ENCODE peak calls at places on chromosomes 7 and 10, in five cellular contexts. P, E, O, A and I are unnamed samples.

GRCh38 chr7:18829101-18829486 is 288.3 kb downstream of the TWIST1 start:
- DNase-seq in A (no peak), P (no peak), E (peak), O (no peak), I (no peak)

GRCh38 chr7:73342645-73343044 is 14.7 kb downstream of the FKBP6 start:
- DNase-seq in E (peak), P (peak), A (peak), O (peak), I (peak)

GRCh38 chr7:81470084-81470723 is 299.6 kb downstream of the HGF start:
- DNase-seq in E (peak), O (peak), A (peak), P (peak), I (peak)

GRCh38 chr10:116011929-116012328 is 261.1 kb downstream of the GFRA1 start:
- DNase-seq in O (no peak), P (no peak), A (no peak), E (no peak), I (no peak)

GRCh38 chr7:100889761-100890639 is 485 bp upstream of the UFSP1 start:
- DNase-seq in E (peak), A (peak), P (peak), O (peak), I (peak)

GRCh38 chr10:4034907-4035581 is 250.0 kb upstream of the KLF6 start:
- DNase-seq in A (no peak), P (peak), O (peak), E (no peak), I (peak)

GRCh38 chr10:86244296-86244695 is 122.3 kb downstream of the GRID1 start:
- DNase-seq in P (no peak), A (no peak), O (no peak), E (peak), I (no peak)

GRCh38 chr10:23433710-23434109 is 5.2 kb upstream of the OTUD1 start:
- DNase-seq in O (no peak), P (no peak), E (no peak), A (no peak), I (no peak)

GRCh38 chr7:130210181-130210935 is 2.7 kb downstream of the SSMEM1 start:
- DNase-seq in A (no peak), O (peak), P (peak), E (no peak), I (peak)

GRCh38 chr7:81845628-81846259 is 75.9 kb upstream of the HGF start:
- DNase-seq in A (peak), O (no peak), E (peak), P (peak), I (no peak)

GRCh38 chr7:48454750-48455192 is 283.5 kb downstream of the ABCA13 start:
- DNase-seq in P (no peak), O (no peak), A (no peak), E (no peak), I (no peak)

GRCh38 chr10:43075612-43076003 is 1.3 kb upstream of the RET start:
- DNase-seq in A (no peak), O (no peak), P (peak), E (peak), I (no peak)

GRCh38 chr10:3215336-3215860 is 42.8 kb upstream of the PITRM1 start:
- DNase-seq in P (no peak), E (no peak), A (no peak), O (no peak), I (no peak)

GRCh38 chr10:28293238-28294168 is 9.4 kb downstream of the MPP7 start:
- DNase-seq in E (peak), P (peak), A (no peak), O (no peak), I (no peak)

GRCh38 chr7:72003236-72003635 is 408.9 kb downstream of the CALN1 start:
- DNase-seq in E (no peak), P (no peak), A (no peak), O (no peak), I (no peak)

GRCh38 chr10:61618388-61618961 is 44.3 kb upstream of the CABCOCO1 start:
- DNase-seq in P (peak), A (no peak), O (peak), E (no peak), I (no peak)

GRCh38 chr10:126939706-126940105 is 34.5 kb downstream of the DOCK1 start:
- DNase-seq in E (no peak), O (no peak), A (no peak), P (no peak), I (no peak)

GRCh38 chr7:101217388-101218235 is at the start of the genes PLOD3 and ZNHIT1:
- DNase-seq in O (peak), P (peak), E (peak), A (peak), I (peak)

GRCh38 chr10:34760606-34761005 is 54.5 kb downstream of the PARD3 start:
- DNase-seq in O (no peak), A (no peak), E (no peak), P (peak), I (peak)

GRCh38 chr7:24916463-24917040 is 63.4 kb downstream of the OSBPL3 start:
- DNase-seq in O (no peak), P (no peak), A (no peak), E (no peak), I (no peak)

GRCh38 chr7:13875496-13876074 is 113.9 kb downstream of the ETV1 start:
- DNase-seq in E (no peak), A (no peak), P (no peak), O (no peak), I (no peak)

GRCh38 chr7:3953133-3953532 is 652.1 kb downstream of the SDK1 start:
- DNase-seq in P (no peak), O (no peak), E (no peak), A (no peak), I (no peak)

GRCh38 chr10:101285093-101285463 is 55.8 kb upstream of the LBX1 start:
- DNase-seq in A (no peak), P (no peak), E (no peak), O (no peak), I (no peak)

GRCh38 chr7:1787241-1787640 is 117.2 kb downstream of the ELFN1 start:
- DNase-seq in O (no peak), E (no peak), P (no peak), A (no peak), I (no peak)